ENCODE peak calls at places on chromosomes 5 and 9, in eight cellular contexts. One of them, this sample, is unnamed.

GRCh38 chr9:129570450-129571297 is 50.2 kb downstream of the C9orf50 start:
- DNase-seq in NCI-H1436: no peak
- DNase-seq in nephron progenitor cell: no peak
- DNase-seq in stimulated activated CD8-positive, alpha-beta memory T cell treated with anti-CD3 and anti-CD28 coated beads, Interleukin-12 subunit alpha, Interleukin-12 subunit beta, amount 100 ng/mL, for 1 hour: no peak
- DNase-seq in stomach: peak
- DNase-seq in neural progenitor cell: peak
- DNase-seq in PC-3: peak
- DNase-seq in endothelial cell: no peak
- DNase-seq in this sample: no peak

GRCh38 chr5:96562614-96563013 is 99.6 kb upstream of the CAST start:
- DNase-seq in NCI-H1436: no peak
- DNase-seq in nephron progenitor cell: no peak
- DNase-seq in stimulated activated CD8-positive, alpha-beta memory T cell treated with anti-CD3 and anti-CD28 coated beads, Interleukin-12 subunit alpha, Interleukin-12 subunit beta, amount 100 ng/mL, for 1 hour: no peak
- DNase-seq in stomach: no peak
- DNase-seq in neural progenitor cell: no peak
- DNase-seq in PC-3: peak
- DNase-seq in endothelial cell: no peak
- DNase-seq in this sample: no peak

GRCh38 chr5:100902406-100903035 is 561 bp downstream of the ST8SIA4 start:
- DNase-seq in NCI-H1436: no peak
- DNase-seq in nephron progenitor cell: no peak
- DNase-seq in stimulated activated CD8-positive, alpha-beta memory T cell treated with anti-CD3 and anti-CD28 coated beads, Interleukin-12 subunit alpha, Interleukin-12 subunit beta, amount 100 ng/mL, for 1 hour: no peak
- DNase-seq in stomach: no peak
- DNase-seq in neural progenitor cell: peak
- DNase-seq in PC-3: peak
- DNase-seq in endothelial cell: no peak
- DNase-seq in this sample: no peak

GRCh38 chr5:932628-933250 is 40.1 kb downstream of the TRIP13 start:
- DNase-seq in NCI-H1436: no peak
- DNase-seq in nephron progenitor cell: no peak
- DNase-seq in stimulated activated CD8-positive, alpha-beta memory T cell treated with anti-CD3 and anti-CD28 coated beads, Interleukin-12 subunit alpha, Interleukin-12 subunit beta, amount 100 ng/mL, for 1 hour: no peak
- DNase-seq in stomach: peak
- DNase-seq in neural progenitor cell: no peak
- DNase-seq in PC-3: peak
- DNase-seq in endothelial cell: no peak
- DNase-seq in this sample: no peak

GRCh38 chr9:68708513-68708912 is 3.5 kb downstream of the PIP5K1B start:
- DNase-seq in NCI-H1436: no peak
- DNase-seq in nephron progenitor cell: no peak
- DNase-seq in stimulated activated CD8-positive, alpha-beta memory T cell treated with anti-CD3 and anti-CD28 coated beads, Interleukin-12 subunit alpha, Interleukin-12 subunit beta, amount 100 ng/mL, for 1 hour: no peak
- DNase-seq in stomach: no peak
- DNase-seq in neural progenitor cell: no peak
- DNase-seq in PC-3: no peak
- DNase-seq in endothelial cell: no peak
- DNase-seq in this sample: no peak

GRCh38 chr5:96052374-96052773 is 90.7 kb upstream of the ELL2 start:
- DNase-seq in NCI-H1436: no peak
- DNase-seq in nephron progenitor cell: no peak
- DNase-seq in stimulated activated CD8-positive, alpha-beta memory T cell treated with anti-CD3 and anti-CD28 coated beads, Interleukin-12 subunit alpha, Interleukin-12 subunit beta, amount 100 ng/mL, for 1 hour: no peak
- DNase-seq in stomach: no peak
- DNase-seq in neural progenitor cell: no peak
- DNase-seq in PC-3: no peak
- DNase-seq in endothelial cell: no peak
- DNase-seq in this sample: no peak

GRCh38 chr5:144276034-144276822 is 105.6 kb downstream of the KCTD16 start:
- DNase-seq in NCI-H1436: no peak
- DNase-seq in nephron progenitor cell: no peak
- DNase-seq in stimulated activated CD8-positive, alpha-beta memory T cell treated with anti-CD3 and anti-CD28 coated beads, Interleukin-12 subunit alpha, Interleukin-12 subunit beta, amount 100 ng/mL, for 1 hour: no peak
- DNase-seq in stomach: no peak
- DNase-seq in neural progenitor cell: no peak
- DNase-seq in PC-3: no peak
- DNase-seq in endothelial cell: no peak
- DNase-seq in this sample: no peak

GRCh38 chr5:66987949-66988838 is 208.4 kb downstream of the CD180 start:
- DNase-seq in NCI-H1436: peak
- DNase-seq in nephron progenitor cell: no peak
- DNase-seq in stimulated activated CD8-positive, alpha-beta memory T cell treated with anti-CD3 and anti-CD28 coated beads, Interleukin-12 subunit alpha, Interleukin-12 subunit beta, amount 100 ng/mL, for 1 hour: no peak
- DNase-seq in stomach: no peak
- DNase-seq in neural progenitor cell: peak
- DNase-seq in PC-3: peak
- DNase-seq in endothelial cell: no peak
- DNase-seq in this sample: no peak

GRCh38 chr5:122408592-122409219 is 96.7 kb downstream of the SNCAIP start:
- DNase-seq in NCI-H1436: no peak
- DNase-seq in nephron progenitor cell: no peak
- DNase-seq in stimulated activated CD8-positive, alpha-beta memory T cell treated with anti-CD3 and anti-CD28 coated beads, Interleukin-12 subunit alpha, Interleukin-12 subunit beta, amount 100 ng/mL, for 1 hour: no peak
- DNase-seq in stomach: no peak
- DNase-seq in neural progenitor cell: no peak
- DNase-seq in PC-3: no peak
- DNase-seq in endothelial cell: no peak
- DNase-seq in this sample: no peak

GRCh38 chr9:117643288-117643654 is 60.9 kb upstream of the TLR4 start:
- DNase-seq in NCI-H1436: no peak
- DNase-seq in nephron progenitor cell: no peak
- DNase-seq in stimulated activated CD8-positive, alpha-beta memory T cell treated with anti-CD3 and anti-CD28 coated beads, Interleukin-12 subunit alpha, Interleukin-12 subunit beta, amount 100 ng/mL, for 1 hour: no peak
- DNase-seq in stomach: no peak
- DNase-seq in neural progenitor cell: no peak
- DNase-seq in PC-3: no peak
- DNase-seq in endothelial cell: no peak
- DNase-seq in this sample: no peak

GRCh38 chr5:78553991-78554390 is 94.6 kb downstream of the LHFPL2 start:
- DNase-seq in NCI-H1436: no peak
- DNase-seq in nephron progenitor cell: no peak
- DNase-seq in stimulated activated CD8-positive, alpha-beta memory T cell treated with anti-CD3 and anti-CD28 coated beads, Interleukin-12 subunit alpha, Interleukin-12 subunit beta, amount 100 ng/mL, for 1 hour: no peak
- DNase-seq in stomach: no peak
- DNase-seq in neural progenitor cell: no peak
- DNase-seq in PC-3: no peak
- DNase-seq in endothelial cell: no peak
- DNase-seq in this sample: no peak

GRCh38 chr9:97696025-97696822 is 916 bp downstream of the XPA start:
- DNase-seq in NCI-H1436: no peak
- DNase-seq in nephron progenitor cell: no peak
- DNase-seq in stimulated activated CD8-positive, alpha-beta memory T cell treated with anti-CD3 and anti-CD28 coated beads, Interleukin-12 subunit alpha, Interleukin-12 subunit beta, amount 100 ng/mL, for 1 hour: no peak
- DNase-seq in stomach: no peak
- DNase-seq in neural progenitor cell: no peak
- DNase-seq in PC-3: no peak
- DNase-seq in endothelial cell: no peak
- DNase-seq in this sample: no peak

GRCh38 chr5:92662741-92663140 is 918.3 kb downstream of the NR2F1-AS1 start:
- DNase-seq in NCI-H1436: no peak
- DNase-seq in nephron progenitor cell: no peak
- DNase-seq in stimulated activated CD8-positive, alpha-beta memory T cell treated with anti-CD3 and anti-CD28 coated beads, Interleukin-12 subunit alpha, Interleukin-12 subunit beta, amount 100 ng/mL, for 1 hour: no peak
- DNase-seq in stomach: no peak
- DNase-seq in neural progenitor cell: no peak
- DNase-seq in PC-3: no peak
- DNase-seq in endothelial cell: no peak
- DNase-seq in this sample: no peak

GRCh38 chr9:128862401-128862851 is 19.3 kb downstream of the KYAT1 start:
- DNase-seq in NCI-H1436: no peak
- DNase-seq in nephron progenitor cell: no peak
- DNase-seq in stimulated activated CD8-positive, alpha-beta memory T cell treated with anti-CD3 and anti-CD28 coated beads, Interleukin-12 subunit alpha, Interleukin-12 subunit beta, amount 100 ng/mL, for 1 hour: no peak
- DNase-seq in stomach: peak
- DNase-seq in neural progenitor cell: no peak
- DNase-seq in PC-3: no peak
- DNase-seq in endothelial cell: no peak
- DNase-seq in this sample: no peak

GRCh38 chr5:150660108-150660831 is 781 bp upstream of the MYOZ3 start:
- DNase-seq in NCI-H1436: no peak
- DNase-seq in nephron progenitor cell: no peak
- DNase-seq in stimulated activated CD8-positive, alpha-beta memory T cell treated with anti-CD3 and anti-CD28 coated beads, Interleukin-12 subunit alpha, Interleukin-12 subunit beta, amount 100 ng/mL, for 1 hour: no peak
- DNase-seq in stomach: peak
- DNase-seq in neural progenitor cell: no peak
- DNase-seq in PC-3: no peak
- DNase-seq in endothelial cell: no peak
- DNase-seq in this sample: no peak